ENCODE peak calls at places on chromosomes 12 and 14, in five cellular contexts. O is nephron progenitor cell, Z is NCI-H2081, P is thoracic aorta, S is amniotic stem cell. E is an unnamed sample.
A peak's percentile ranks its signal among the peaks of the same experiment; 100 is the strongest.

GRCh38 chr12:76915381-76916169 is 36.8 kb upstream of the CSRP2 start:
- DNase-seq in O (no peak), Z (no peak), P (no peak), S (no peak), E (peak; percentile 58)

GRCh38 chr12:130163461-130164215 is 1.4 kb downstream of the FZD10 start:
- DNase-seq in O (peak; percentile 37), Z (no peak), P (no peak), S (no peak), E (no peak)

GRCh38 chr12:34294137-34294536 is 271.8 kb downstream of the ALG10 start:
- DNase-seq in O (no peak), Z (no peak), P (no peak), S (no peak), E (no peak)

GRCh38 chr14:104075530-104076151 is 9.9 kb upstream of the ASPG start:
- DNase-seq in O (no peak), Z (no peak), P (no peak), S (no peak), E (no peak)

GRCh38 chr12:2352203-2352602 is 299.4 kb downstream of the CACNA1C start:
- DNase-seq in O (no peak), Z (no peak), P (no peak), S (no peak), E (no peak)

GRCh38 chr12:91104812-91105466 is 6.4 kb downstream of the LUM start:
- DNase-seq in O (no peak), Z (no peak), P (no peak), S (no peak), E (no peak)

GRCh38 chr12:111942557-111942956 is 70.4 kb downstream of the TMEM116 start:
- DNase-seq in O (no peak), Z (no peak), P (no peak), S (peak; percentile 41), E (peak; percentile 87)

GRCh38 chr14:103485504-103485903 is 37.1 kb downstream of the CKB start:
- DNase-seq in O (no peak), Z (no peak), P (no peak), S (no peak), E (no peak)

E was measured in fibroblast of gingiva.